ENCODE peak calls at places on chromosomes 2 and 18, in seven cellular contexts. One of them, this sample, is unnamed.
A peak's percentile ranks its signal among the peaks of the same experiment; 100 is the strongest.

GRCh38 chr2:234198976-234199375 is 148.5 kb downstream of the SPP2 start:
- DNase-seq in fibroblast of pulmonary artery: no peak
- DNase-seq in lower lobe of right lung: no peak
- DNase-seq in SK-N-SH: no peak
- DNase-seq in AG09309: no peak
- DNase-seq in foreskin fibroblast: no peak
- DNase-seq in DND-41: no peak
- DNase-seq in this sample: no peak

GRCh38 chr2:188628989-188629889 is 337.6 kb downstream of the GULP1 start:
- DNase-seq in AG09309: peak; percentile 85
- DNase-seq in foreskin fibroblast: peak; percentile 88
- DNase-seq in DND-41: no peak
- DNase-seq in lower lobe of right lung: no peak
- DNase-seq in SK-N-SH: no peak
- DNase-seq in fibroblast of pulmonary artery: peak; percentile 58
- DNase-seq in this sample: peak; percentile 78

GRCh38 chr2:65364986-65365733 is 67.2 kb downstream of the SPRED2 start:
- DNase-seq in DND-41: no peak
- DNase-seq in foreskin fibroblast: no peak
- DNase-seq in AG09309: no peak
- DNase-seq in fibroblast of pulmonary artery: no peak
- DNase-seq in lower lobe of right lung: no peak
- DNase-seq in SK-N-SH: no peak
- DNase-seq in this sample: no peak

GRCh38 chr2:126700073-126700581 is 44.2 kb downstream of the GYPC start:
- DNase-seq in fibroblast of pulmonary artery: peak; percentile 57
- DNase-seq in AG09309: no peak
- DNase-seq in SK-N-SH: no peak
- DNase-seq in lower lobe of right lung: no peak
- DNase-seq in foreskin fibroblast: peak; percentile 33
- DNase-seq in DND-41: no peak
- DNase-seq in this sample: peak; percentile 75

GRCh38 chr2:145546091-145546490 is 1026.2 kb upstream of the ZEB2 start:
- DNase-seq in SK-N-SH: no peak
- DNase-seq in AG09309: no peak
- DNase-seq in fibroblast of pulmonary artery: peak; percentile 24
- DNase-seq in foreskin fibroblast: peak; percentile 45
- DNase-seq in lower lobe of right lung: no peak
- DNase-seq in DND-41: no peak
- DNase-seq in this sample: peak; percentile 31

GRCh38 chr2:128903637-128904036 is 585.0 kb upstream of the HS6ST1 start:
- DNase-seq in DND-41: no peak
- DNase-seq in AG09309: no peak
- DNase-seq in lower lobe of right lung: no peak
- DNase-seq in foreskin fibroblast: no peak
- DNase-seq in fibroblast of pulmonary artery: no peak
- DNase-seq in SK-N-SH: no peak
- DNase-seq in this sample: no peak

GRCh38 chr2:112706170-112706664 is 14.6 kb upstream of the NT5DC4 start:
- DNase-seq in fibroblast of pulmonary artery: peak; percentile 71
- DNase-seq in lower lobe of right lung: no peak
- DNase-seq in foreskin fibroblast: no peak
- DNase-seq in SK-N-SH: no peak
- DNase-seq in AG09309: no peak
- DNase-seq in DND-41: peak; percentile 86
- DNase-seq in this sample: peak; percentile 66

GRCh38 chr18:5515007-5515744 is 28.6 kb downstream of the EPB41L3 start:
- DNase-seq in DND-41: no peak
- DNase-seq in SK-N-SH: no peak
- DNase-seq in fibroblast of pulmonary artery: no peak
- DNase-seq in lower lobe of right lung: no peak
- DNase-seq in AG09309: no peak
- DNase-seq in foreskin fibroblast: no peak
- DNase-seq in this sample: no peak

GRCh38 chr2:196170681-196171247 is 614 bp downstream of the STK17B start:
- DNase-seq in fibroblast of pulmonary artery: peak; percentile 55
- DNase-seq in DND-41: peak; percentile 72
- DNase-seq in AG09309: no peak
- DNase-seq in lower lobe of right lung: peak; percentile 72
- DNase-seq in SK-N-SH: no peak
- DNase-seq in foreskin fibroblast: peak; percentile 80
- DNase-seq in this sample: no peak

GRCh38 chr2:206082298-206082843 is 3.6 kb downstream of the INO80D start:
- DNase-seq in AG09309: no peak
- DNase-seq in fibroblast of pulmonary artery: no peak
- DNase-seq in foreskin fibroblast: no peak
- DNase-seq in lower lobe of right lung: no peak
- DNase-seq in DND-41: no peak
- DNase-seq in SK-N-SH: no peak
- DNase-seq in this sample: no peak

GRCh38 chr2:241818943-241819270 is 9.9 kb downstream of the NEU4 start:
- DNase-seq in lower lobe of right lung: peak; percentile 28
- DNase-seq in DND-41: no peak
- DNase-seq in SK-N-SH: no peak
- DNase-seq in fibroblast of pulmonary artery: no peak
- DNase-seq in AG09309: no peak
- DNase-seq in foreskin fibroblast: no peak
- DNase-seq in this sample: no peak

GRCh38 chr18:9826666-9827065 is 59.1 kb upstream of the TXNDC2 start:
- DNase-seq in fibroblast of pulmonary artery: no peak
- DNase-seq in lower lobe of right lung: no peak
- DNase-seq in SK-N-SH: no peak
- DNase-seq in AG09309: no peak
- DNase-seq in foreskin fibroblast: no peak
- DNase-seq in DND-41: no peak
- DNase-seq in this sample: no peak

GRCh38 chr2:213119061-213119809 is 32.2 kb downstream of the IKZF2 start:
- DNase-seq in AG09309: peak; percentile 55
- DNase-seq in SK-N-SH: no peak
- DNase-seq in DND-41: peak; percentile 70
- DNase-seq in lower lobe of right lung: no peak
- DNase-seq in fibroblast of pulmonary artery: peak; percentile 66
- DNase-seq in foreskin fibroblast: peak; percentile 82
- DNase-seq in this sample: peak; percentile 88

GRCh38 chr2:64945973-64946736 is 43.0 kb upstream of the SLC1A4 start:
- DNase-seq in AG09309: no peak
- DNase-seq in lower lobe of right lung: peak; percentile 61
- DNase-seq in foreskin fibroblast: peak; percentile 27
- DNase-seq in DND-41: peak; percentile 88
- DNase-seq in SK-N-SH: no peak
- DNase-seq in fibroblast of pulmonary artery: no peak
- DNase-seq in this sample: peak; percentile 17

GRCh38 chr2:179422037-179422643 is 157.5 kb upstream of the SESTD1 start:
- DNase-seq in foreskin fibroblast: peak; percentile 88
- DNase-seq in fibroblast of pulmonary artery: peak; percentile 80
- DNase-seq in lower lobe of right lung: peak; percentile 73
- DNase-seq in SK-N-SH: peak; percentile 40
- DNase-seq in DND-41: peak; percentile 48
- DNase-seq in AG09309: no peak
- DNase-seq in this sample: peak; percentile 75

GRCh38 chr2:234258562-234259141 is 208.2 kb downstream of the SPP2 start:
- DNase-seq in SK-N-SH: no peak
- DNase-seq in fibroblast of pulmonary artery: no peak
- DNase-seq in DND-41: no peak
- DNase-seq in lower lobe of right lung: no peak
- DNase-seq in AG09309: no peak
- DNase-seq in foreskin fibroblast: no peak
- DNase-seq in this sample: no peak

GRCh38 chr2:215171151-215171550 is 32.7 kb upstream of the ABCA12 start:
- DNase-seq in fibroblast of pulmonary artery: peak; percentile 6
- DNase-seq in foreskin fibroblast: peak; percentile 7
- DNase-seq in AG09309: peak; percentile 21
- DNase-seq in SK-N-SH: no peak
- DNase-seq in lower lobe of right lung: no peak
- DNase-seq in DND-41: peak; percentile 38
- DNase-seq in this sample: peak; percentile 3

GRCh38 chr2:97735161-97735561 is 21.8 kb downstream of the ZAP70 start:
- DNase-seq in SK-N-SH: no peak
- DNase-seq in DND-41: no peak
- DNase-seq in foreskin fibroblast: no peak
- DNase-seq in fibroblast of pulmonary artery: no peak
- DNase-seq in AG09309: no peak
- DNase-seq in lower lobe of right lung: no peak
- DNase-seq in this sample: no peak

GRCh38 chr2:30030361-30030760 is 109.0 kb upstream of the ALK start:
- DNase-seq in lower lobe of right lung: no peak
- DNase-seq in foreskin fibroblast: no peak
- DNase-seq in AG09309: no peak
- DNase-seq in fibroblast of pulmonary artery: no peak
- DNase-seq in SK-N-SH: no peak
- DNase-seq in DND-41: no peak
- DNase-seq in this sample: no peak

GRCh38 chr2:231361701-231362588 is 33.6 kb upstream of the B3GNT7 start:
- DNase-seq in AG09309: no peak
- DNase-seq in DND-41: no peak
- DNase-seq in foreskin fibroblast: no peak
- DNase-seq in lower lobe of right lung: peak; percentile 83
- DNase-seq in fibroblast of pulmonary artery: no peak
- DNase-seq in SK-N-SH: no peak
- DNase-seq in this sample: no peak
- H3K4me3 ChIP-seq in AG09309: no peak overlapping the region
- H3K4me3 ChIP-seq in DND-41: no peak overlapping the region
- H3K4me3 ChIP-seq in foreskin fibroblast: no peak overlapping the region
- H3K4me3 ChIP-seq in lower lobe of right lung: no peak overlapping the region
- H3K4me3 ChIP-seq in fibroblast of pulmonary artery: no peak overlapping the region
- H3K4me3 ChIP-seq in SK-N-SH: no peak overlapping the region
- H3K4me3 ChIP-seq in this sample: no peak overlapping the region

DNA sequence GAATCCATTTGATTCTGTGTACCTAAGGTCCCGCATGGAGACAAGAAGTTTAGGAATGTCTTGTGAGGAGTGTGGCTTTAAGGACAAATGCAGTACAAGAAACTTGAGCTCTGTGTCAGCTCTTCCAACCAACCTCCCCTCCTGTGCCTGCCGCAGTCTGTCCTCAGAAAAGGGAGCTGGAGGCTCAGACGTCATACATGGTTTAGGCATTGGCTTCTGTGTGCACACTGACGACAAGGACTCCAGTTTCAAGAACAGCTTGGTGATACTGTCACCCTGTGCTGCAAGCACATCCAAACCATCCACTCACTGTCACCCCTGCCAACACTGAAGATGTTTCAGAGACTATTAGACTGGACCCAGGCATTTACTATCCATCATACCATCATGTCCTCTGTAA is 470.4 kb downstream of the IRS1 start:
- DNase-seq in fibroblast of pulmonary artery: no peak
- DNase-seq in SK-N-SH: no peak
- DNase-seq in lower lobe of right lung: no peak
- DNase-seq in DND-41: no peak
- DNase-seq in foreskin fibroblast: no peak
- DNase-seq in AG09309: no peak
- DNase-seq in this sample: no peak
- TF ChIP-seq CTCF in fibroblast of pulmonary artery: no peak
- TF ChIP-seq CTCF in SK-N-SH: no peak
- TF ChIP-seq CTCF in lower lobe of right lung: no peak
- TF ChIP-seq CTCF in DND-41: no peak
- TF ChIP-seq CTCF in foreskin fibroblast: no peak
- TF ChIP-seq CTCF in AG09309: no peak
- TF ChIP-seq CTCF in this sample: no peak

DNA sequence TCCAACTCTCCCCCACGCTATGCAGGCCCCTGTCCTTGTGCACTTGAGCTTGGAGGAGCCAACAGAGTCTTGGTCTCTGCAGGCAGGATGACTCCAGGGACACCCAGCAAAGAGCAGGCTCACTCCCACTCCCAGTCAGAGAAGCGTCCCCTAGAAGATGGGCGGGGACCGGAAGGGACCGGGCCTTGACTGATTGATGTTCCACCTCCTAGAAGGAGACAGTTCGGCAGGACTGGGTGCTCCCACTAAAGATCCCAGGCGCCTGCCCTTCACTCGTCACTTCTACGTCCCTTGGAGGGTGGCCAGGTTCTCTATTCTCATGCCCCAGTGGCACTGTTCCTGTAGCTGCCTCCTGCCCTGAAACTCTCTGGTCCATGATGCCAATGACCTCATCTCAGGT is 3.2 kb upstream of the SP100 start:
- DNase-seq in foreskin fibroblast: no peak
- DNase-seq in lower lobe of right lung: no peak
- DNase-seq in fibroblast of pulmonary artery: no peak
- DNase-seq in DND-41: no peak
- DNase-seq in SK-N-SH: no peak
- DNase-seq in AG09309: no peak
- DNase-seq in this sample: no peak
- H3K4me3 ChIP-seq in foreskin fibroblast: no peak overlapping the region
- H3K4me3 ChIP-seq in lower lobe of right lung: no peak overlapping the region
- H3K4me3 ChIP-seq in fibroblast of pulmonary artery: no peak overlapping the region
- H3K4me3 ChIP-seq in DND-41: no peak overlapping the region
- H3K4me3 ChIP-seq in SK-N-SH: no peak overlapping the region
- H3K4me3 ChIP-seq in AG09309: no peak overlapping the region
- H3K4me3 ChIP-seq in this sample: no peak overlapping the region

GRCh38 chr18:45839415-45840395 is 14.2 kb downstream of the SIGLEC15 start:
- DNase-seq in lower lobe of right lung: no peak
- DNase-seq in AG09309: peak; percentile 57
- DNase-seq in fibroblast of pulmonary artery: peak; percentile 85
- DNase-seq in foreskin fibroblast: peak; percentile 91
- DNase-seq in SK-N-SH: peak; percentile 59
- DNase-seq in DND-41: no peak
- DNase-seq in this sample: peak; percentile 81

GRCh38 chr18:45836242-45837215 is 11.1 kb downstream of the SIGLEC15 start:
- DNase-seq in fibroblast of pulmonary artery: no peak
- DNase-seq in SK-N-SH: no peak
- DNase-seq in DND-41: no peak
- DNase-seq in AG09309: no peak
- DNase-seq in lower lobe of right lung: no peak
- DNase-seq in foreskin fibroblast: no peak
- DNase-seq in this sample: no peak

GRCh38 chr18:45838302-45839070 is 13.0 kb downstream of the SIGLEC15 start:
- DNase-seq in lower lobe of right lung: no peak
- DNase-seq in DND-41: no peak
- DNase-seq in AG09309: no peak
- DNase-seq in SK-N-SH: peak; percentile 70
- DNase-seq in fibroblast of pulmonary artery: no peak
- DNase-seq in foreskin fibroblast: peak; percentile 48
- DNase-seq in this sample: no peak

GRCh38 chr18:45835057-45835634 is 9.7 kb downstream of the SIGLEC15 start:
- DNase-seq in DND-41: no peak
- DNase-seq in SK-N-SH: no peak
- DNase-seq in AG09309: no peak
- DNase-seq in fibroblast of pulmonary artery: no peak
- DNase-seq in lower lobe of right lung: no peak
- DNase-seq in foreskin fibroblast: no peak
- DNase-seq in this sample: no peak

DNA sequence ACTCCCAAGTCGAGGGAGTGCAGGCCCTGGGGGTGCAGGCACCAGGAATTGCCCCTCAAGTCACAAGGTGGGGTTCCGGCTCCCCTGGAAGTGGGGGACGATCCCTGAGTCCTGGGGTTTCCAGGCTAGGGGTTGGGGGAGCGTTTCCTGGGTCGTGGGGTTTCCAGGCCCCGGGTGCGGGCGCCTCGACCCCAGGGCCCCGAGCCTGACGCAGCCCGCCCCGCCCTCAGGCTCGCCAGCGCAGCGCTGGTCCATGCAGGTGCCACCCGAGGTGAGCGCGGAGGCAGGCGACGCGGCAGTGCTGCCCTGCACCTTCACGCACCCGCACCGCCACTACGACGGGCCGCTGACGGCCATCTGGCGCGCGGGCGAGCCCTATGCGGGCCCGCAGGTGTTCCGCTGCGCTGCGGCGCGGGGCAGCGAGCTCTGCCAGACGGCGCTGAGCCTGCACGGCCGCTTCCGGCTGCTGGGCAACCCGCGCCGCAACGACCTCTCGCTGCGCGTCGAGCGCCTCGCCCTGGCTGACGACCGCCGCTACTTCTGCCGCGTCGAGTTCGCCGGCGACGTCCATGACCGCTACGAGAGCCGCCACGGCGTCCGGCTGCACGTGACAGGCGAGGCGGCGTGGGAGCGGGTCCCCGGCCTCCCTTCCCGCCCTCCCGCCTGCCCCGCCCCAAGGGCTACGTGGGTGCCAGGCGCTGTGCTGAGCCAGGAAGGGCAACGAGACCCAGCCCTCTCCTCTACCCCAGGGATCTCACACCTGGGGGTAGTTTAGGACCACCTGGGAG is 12.0 kb downstream of the SIGLEC15 start:
- DNase-seq in DND-41: no peak
- DNase-seq in SK-N-SH: peak; percentile 82
- DNase-seq in lower lobe of right lung: peak; percentile 79
- DNase-seq in fibroblast of pulmonary artery: peak; percentile 66
- DNase-seq in AG09309: no peak
- DNase-seq in foreskin fibroblast: peak; percentile 84
- DNase-seq in this sample: peak; percentile 37
- TF ChIP-seq CTCF in DND-41: no peak
- TF ChIP-seq CTCF in SK-N-SH: peak; percentile 37
- TF ChIP-seq CTCF in lower lobe of right lung: peak; percentile 53
- TF ChIP-seq CTCF in fibroblast of pulmonary artery: no peak
- TF ChIP-seq CTCF in AG09309: peak; percentile 14
- TF ChIP-seq CTCF in foreskin fibroblast: peak; percentile 10
- TF ChIP-seq CTCF in this sample: peak; percentile 12